ENCODE peak calls at places on chromosomes 3 and 15, in four cellular contexts. One of them, this sample, is unnamed.
A peak's percentile ranks its signal among the peaks of the same experiment; 100 is the strongest.

GRCh38 chr3:10783360-10784346 is 32.4 kb upstream of the SLC6A11 start:
- DNase-seq in HEK293T: peak; percentile 56
- DNase-seq in heart left ventricle: no peak
- DNase-seq in RPMI8226: peak; percentile 53
- DNase-seq in this sample: no peak

GRCh38 chr15:65869954-65870871 is 922 bp downstream of the RAB11A start:
- DNase-seq in HEK293T: peak; percentile 26
- DNase-seq in heart left ventricle: peak; percentile 56
- DNase-seq in RPMI8226: peak; percentile 61
- DNase-seq in this sample: peak; percentile 68

GRCh38 chr3:50562866-50563265 is 4.7 kb downstream of the C3orf18 start:
- DNase-seq in HEK293T: no peak
- DNase-seq in heart left ventricle: no peak
- DNase-seq in RPMI8226: no peak
- DNase-seq in this sample: no peak

GRCh38 chr3:40187945-40188344 is 121.6 kb upstream of the EIF1B start:
- DNase-seq in HEK293T: no peak
- DNase-seq in heart left ventricle: no peak
- DNase-seq in RPMI8226: no peak
- DNase-seq in this sample: no peak

GRCh38 chr3:149610351-149611105 is 47.3 kb downstream of the WWTR1 start:
- DNase-seq in HEK293T: no peak
- DNase-seq in heart left ventricle: peak; percentile 65
- DNase-seq in RPMI8226: no peak
- DNase-seq in this sample: peak; percentile 72

GRCh38 chr15:70033109-70033508 is 64.6 kb downstream of the TLE3 start:
- DNase-seq in HEK293T: no peak
- DNase-seq in heart left ventricle: no peak
- DNase-seq in RPMI8226: no peak
- DNase-seq in this sample: peak; percentile 34

GRCh38 chr3:69710153-69710977 is 28.9 kb upstream of the MITF start:
- DNase-seq in HEK293T: no peak
- DNase-seq in heart left ventricle: no peak
- DNase-seq in RPMI8226: no peak
- DNase-seq in this sample: no peak

GRCh38 chr15:92106691-92107090 is 253.2 kb downstream of the SLCO3A1 start:
- DNase-seq in HEK293T: no peak
- DNase-seq in heart left ventricle: no peak
- DNase-seq in RPMI8226: no peak
- DNase-seq in this sample: no peak

GRCh38 chr3:17625111-17625510 is 117.3 kb downstream of the TBC1D5 start:
- DNase-seq in HEK293T: no peak
- DNase-seq in heart left ventricle: no peak
- DNase-seq in RPMI8226: no peak
- DNase-seq in this sample: no peak

GRCh38 chr3:122668930-122669730 is 11.5 kb upstream of the PARP14 start:
- DNase-seq in HEK293T: no peak
- DNase-seq in heart left ventricle: no peak
- DNase-seq in RPMI8226: no peak
- DNase-seq in this sample: no peak

GRCh38 chr3:143002083-143002712 is 828 bp downstream of the U2SURP start:
- DNase-seq in HEK293T: peak; percentile 30
- DNase-seq in heart left ventricle: no peak
- DNase-seq in RPMI8226: peak; percentile 42
- DNase-seq in this sample: no peak

GRCh38 chr15:75145027-75145841 is 56.4 kb upstream of the C15orf39 start:
- DNase-seq in HEK293T: no peak
- DNase-seq in heart left ventricle: no peak
- DNase-seq in RPMI8226: peak; percentile 58
- DNase-seq in this sample: no peak

GRCh38 chr3:155352900-155353490 is 59.5 kb upstream of the STRIT1 start:
- DNase-seq in HEK293T: peak; percentile 30
- DNase-seq in heart left ventricle: no peak
- DNase-seq in RPMI8226: peak; percentile 53
- DNase-seq in this sample: no peak

GRCh38 chr15:64455951-64456350 is 4.4 kb upstream of the ZNF609 start:
- DNase-seq in HEK293T: no peak
- DNase-seq in heart left ventricle: peak; percentile 62
- DNase-seq in RPMI8226: peak; percentile 75
- DNase-seq in this sample: peak; percentile 65

GRCh38 chr3:123765475-123766166 is 118.5 kb downstream of the MYLK start:
- DNase-seq in HEK293T: no peak
- DNase-seq in heart left ventricle: no peak
- DNase-seq in RPMI8226: no peak
- DNase-seq in this sample: no peak

GRCh38 chr3:65170357-65171090 is 482.7 kb upstream of the ADAMTS9 start:
- DNase-seq in HEK293T: peak; percentile 33
- DNase-seq in heart left ventricle: peak; percentile 86
- DNase-seq in RPMI8226: no peak
- DNase-seq in this sample: peak; percentile 98

GRCh38 chr3:4981688-4982494 is 2.7 kb downstream of the BHLHE40 start:
- DNase-seq in HEK293T: no peak
- DNase-seq in heart left ventricle: no peak
- DNase-seq in RPMI8226: no peak
- DNase-seq in this sample: no peak

GRCh38 chr3:156304406-156304805 is 184.0 kb downstream of the KCNAB1 start:
- DNase-seq in HEK293T: no peak
- DNase-seq in heart left ventricle: no peak
- DNase-seq in RPMI8226: no peak
- DNase-seq in this sample: no peak

GRCh38 chr15:80564056-80564455 is 131.1 kb upstream of the ABHD17C start:
- DNase-seq in HEK293T: no peak
- DNase-seq in heart left ventricle: no peak
- DNase-seq in RPMI8226: no peak
- DNase-seq in this sample: no peak

GRCh38 chr3:111904376-111905241 is 45.5 kb downstream of the PHLDB2 start:
- DNase-seq in HEK293T: no peak
- DNase-seq in heart left ventricle: no peak
- DNase-seq in RPMI8226: no peak
- DNase-seq in this sample: no peak

GRCh38 chr15:60583194-60583593 is 104.3 kb upstream of the ICE2 start:
- DNase-seq in HEK293T: no peak
- DNase-seq in heart left ventricle: no peak
- DNase-seq in RPMI8226: no peak
- DNase-seq in this sample: no peak

GRCh38 chr3:194135806-194136518 is at the start of gene HES1:
- DNase-seq in HEK293T: peak; percentile 70
- DNase-seq in heart left ventricle: peak; percentile 97
- DNase-seq in RPMI8226: peak; percentile 87
- DNase-seq in this sample: peak; percentile 98

GRCh38 chr3:112857526-112857925 is 10.9 kb upstream of the CD200R1L start:
- DNase-seq in HEK293T: no peak
- DNase-seq in heart left ventricle: no peak
- DNase-seq in RPMI8226: no peak
- DNase-seq in this sample: no peak

GRCh38 chr15:52673734-52674133 is 5.5 kb downstream of the ATOSA start:
- DNase-seq in HEK293T: no peak
- DNase-seq in heart left ventricle: no peak
- DNase-seq in RPMI8226: no peak
- DNase-seq in this sample: no peak

GRCh38 chr3:190617185-190617584 is 103.3 kb downstream of the IL1RAP start:
- DNase-seq in HEK293T: no peak
- DNase-seq in heart left ventricle: peak; percentile 38
- DNase-seq in RPMI8226: peak; percentile 37
- DNase-seq in this sample: no peak

GRCh38 chr15:96593735-96594134 is 263.2 kb downstream of the NR2F2 start:
- DNase-seq in HEK293T: no peak
- DNase-seq in heart left ventricle: no peak
- DNase-seq in RPMI8226: no peak
- DNase-seq in this sample: no peak

GRCh38 chr15:70523192-70523591 is 240.2 kb downstream of the UACA start:
- DNase-seq in HEK293T: no peak
- DNase-seq in heart left ventricle: no peak
- DNase-seq in RPMI8226: no peak
- DNase-seq in this sample: peak; percentile 10

GRCh38 chr3:45994661-45995369 is 809 bp downstream of the FYCO1 start:
- DNase-seq in HEK293T: peak; percentile 27
- DNase-seq in heart left ventricle: peak; percentile 30
- DNase-seq in RPMI8226: peak; percentile 61
- DNase-seq in this sample: peak; percentile 67

GRCh38 chr15:98733098-98733497 is 84.8 kb downstream of the IGF1R start:
- DNase-seq in HEK293T: no peak
- DNase-seq in heart left ventricle: no peak
- DNase-seq in RPMI8226: no peak
- DNase-seq in this sample: no peak

GRCh38 chr3:80983753-80984152 is 777.7 kb downstream of the GBE1 start:
- DNase-seq in HEK293T: no peak
- DNase-seq in heart left ventricle: no peak
- DNase-seq in RPMI8226: no peak
- DNase-seq in this sample: no peak

This sample was measured in sigmoid colon.